ENCODE peak calls at places on chromosomes 13 and 19, in six cellular contexts. I is heart left ventricle, G is adrenal gland, S is Peyer's patch, O is vagina, R is neural progenitor cell. J is an unnamed sample.

GRCh38 chr13:44755872-44756271 is 179.7 kb upstream of the TSC22D1 start:
- DNase-seq in S (no peak), O (no peak), R (no peak), G (no peak), I (no peak), J (no peak)

GRCh38 chr13:27926644-27927434 is 7.0 kb downstream of the PDX1 start:
- DNase-seq in S (no peak), G (no peak), I (no peak), O (no peak), R (peak; percentile 49), J (no peak)

GRCh38 chr19:6076291-6076665 is 34.0 kb downstream of the RFX2 start:
- DNase-seq in I (no peak), S (no peak), G (peak; percentile 3), R (no peak), O (no peak), J (no peak)

GRCh38 chr19:5016268-5016667 is 47.4 kb downstream of the KDM4B start:
- DNase-seq in G (no peak), R (no peak), O (no peak), S (no peak), I (no peak), J (no peak)

GRCh38 chr13:46160474-46161066 is 21.4 kb downstream of the LCP1 start:
- DNase-seq in O (no peak), R (peak; percentile 53), I (no peak), G (no peak), S (no peak), J (peak; percentile 78)

GRCh38 chr19:42420055-42420544 is 7.1 kb downstream of the LIPE start:
- DNase-seq in G (peak; percentile 71), S (peak; percentile 77), R (peak; percentile 66), I (peak; percentile 36), O (no peak), J (peak; percentile 78)

GRCh38 chr13:42266464-42266863 is 5.5 kb upstream of the AKAP11 start:
- DNase-seq in O (no peak), G (no peak), R (no peak), I (no peak), S (no peak), J (no peak)

GRCh38 chr19:49987159-49987698 is 26.3 kb upstream of the SIGLEC11 start:
- DNase-seq in O (no peak), R (peak; percentile 99), G (peak; percentile 94), I (peak; percentile 92), S (peak; percentile 81), J (peak; percentile 81)

GRCh38 chr13:103067751-103068563 is 1.7 kb upstream of the SLC10A2 start:
- DNase-seq in S (peak; percentile 85), O (no peak), R (no peak), I (no peak), G (no peak), J (no peak)

GRCh38 chr19:11373166-11373884 is 1.1 kb upstream of the SWSAP1 start:
- DNase-seq in R (peak; percentile 92), S (no peak), I (no peak), G (peak; percentile 88), O (no peak), J (no peak)

GRCh38 chr19:52270266-52270885 is 989 bp downstream of the ZNF766 start:
- DNase-seq in G (no peak), I (no peak), S (no peak), O (no peak), R (peak; percentile 29), J (peak; percentile 22)

GRCh38 chr13:59829690-59830089 is 334.0 kb downstream of the DIAPH3 start:
- DNase-seq in S (no peak), G (no peak), I (no peak), O (no peak), R (no peak), J (no peak)

GRCh38 chr19:615619-616018 is 17.7 kb downstream of the POLRMT start:
- DNase-seq in S (peak; percentile 66), O (no peak), R (no peak), G (no peak), I (no peak), J (no peak)

GRCh38 chr19:49120325-49120683 is 960 bp downstream of the PPFIA3 start:
- DNase-seq in G (no peak), O (no peak), R (no peak), I (no peak), S (no peak), J (no peak)

GRCh38 chr13:75993823-75994222 is 357.7 kb downstream of the LMO7 start:
- DNase-seq in I (no peak), G (no peak), S (no peak), O (no peak), R (no peak), J (no peak)

GRCh38 chr19:50496189-50497029 is 14.6 kb downstream of the JOSD2 start:
- DNase-seq in R (peak; percentile 81), I (peak; percentile 84), O (no peak), G (no peak), S (peak; percentile 37), J (no peak)

GRCh38 chr19:49422407-49423277 is 599 bp downstream of the PTH2 start:
- DNase-seq in S (no peak), O (no peak), G (no peak), R (peak; percentile 92), I (peak; percentile 57), J (peak; percentile 23)

GRCh38 chr13:78602561-78603239 is 652 bp downstream of the POU4F1 start:
- DNase-seq in R (peak; percentile 55), G (no peak), I (no peak), S (no peak), O (no peak), J (peak; percentile 33)

GRCh38 chr13:41746259-41746658 is 214.7 kb downstream of the VWA8 start:
- DNase-seq in R (no peak), G (no peak), S (no peak), I (no peak), O (no peak), J (no peak)

GRCh38 chr19:17762505-17763229 is 11.4 kb downstream of the FCHO1 start:
- DNase-seq in G (no peak), R (peak; percentile 94), O (no peak), S (no peak), I (no peak), J (no peak)

GRCh38 chr13:109744512-109745051 is 41.8 kb downstream of the IRS2 start:
- DNase-seq in S (no peak), G (peak; percentile 91), I (peak; percentile 74), R (no peak), O (no peak), J (no peak)

GRCh38 chr19:17963936-17964691 is 2.8 kb upstream of the KCNN1 start:
- DNase-seq in O (no peak), R (no peak), I (no peak), G (no peak), S (no peak), J (no peak)

GRCh38 chr19:39145180-39145953 is 19.8 kb downstream of the PAK4 start:
- DNase-seq in G (no peak), R (no peak), S (no peak), I (peak; percentile 54), O (no peak), J (no peak)

GRCh38 chr19:13843104-13843921 is 33.6 kb upstream of the NANOS3 start:
- DNase-seq in O (no peak), G (peak; percentile 75), I (peak; percentile 64), S (peak; percentile 70), R (peak; percentile 52), J (no peak)

GRCh38 chr19:6551607-6552450 is 21.0 kb downstream of the TNFSF9 start:
- DNase-seq in O (no peak), I (no peak), R (peak; percentile 83), G (no peak), S (peak; percentile 51), J (peak; percentile 82)

DNA sequence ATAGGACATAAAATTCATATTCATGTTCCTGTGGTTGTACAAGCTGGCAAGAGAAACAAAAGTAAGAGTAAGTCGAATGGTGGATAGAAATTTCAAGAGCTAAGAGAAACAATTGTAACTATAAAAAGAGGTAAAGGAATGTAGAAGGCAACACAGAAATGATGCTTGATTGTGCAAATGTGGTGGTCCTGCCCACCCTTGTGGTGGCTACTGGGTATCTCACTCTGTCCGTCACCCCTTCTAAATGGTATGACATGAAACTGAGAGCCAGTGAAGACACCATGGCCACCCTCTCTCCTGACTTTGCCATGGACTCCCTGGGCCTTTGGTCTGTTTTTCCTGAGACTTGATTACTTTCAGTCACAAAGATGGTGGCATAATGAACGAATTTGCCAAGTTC is 925.9 kb upstream of the SLITRK6 start:
- DNase-seq in S (no peak), I (no peak), G (no peak), R (peak; percentile 57), O (no peak), J (no peak)
- H3K4me1 ChIP-seq in S (no peaks in the 10 kb centered on the region), I (no peaks in the 10 kb centered on the region), G (no peaks in the 10 kb centered on the region), R (no peaks in the 10 kb centered on the region), O (no peaks in the 10 kb centered on the region), J (no peaks in the 10 kb centered on the region)

GRCh38 chr19:40559394-40559793 is 17.3 kb upstream of the SHKBP1 start:
- DNase-seq in O (no peak), G (no peak), R (no peak), S (no peak), I (no peak), J (no peak)

GRCh38 chr19:40565355-40565754 is 11.3 kb upstream of the SHKBP1 start:
- DNase-seq in S (no peak), I (no peak), O (no peak), G (no peak), R (no peak), J (no peak)

GRCh38 chr19:40560092-40560507 is 16.6 kb upstream of the SHKBP1 start:
- DNase-seq in S (no peak), G (no peak), I (no peak), R (no peak), O (no peak), J (no peak)

GRCh38 chr19:40565910-40566495 is 10.7 kb upstream of the SHKBP1 start:
- DNase-seq in S (no peak), O (no peak), R (no peak), I (no peak), G (no peak), J (no peak)

DNA sequence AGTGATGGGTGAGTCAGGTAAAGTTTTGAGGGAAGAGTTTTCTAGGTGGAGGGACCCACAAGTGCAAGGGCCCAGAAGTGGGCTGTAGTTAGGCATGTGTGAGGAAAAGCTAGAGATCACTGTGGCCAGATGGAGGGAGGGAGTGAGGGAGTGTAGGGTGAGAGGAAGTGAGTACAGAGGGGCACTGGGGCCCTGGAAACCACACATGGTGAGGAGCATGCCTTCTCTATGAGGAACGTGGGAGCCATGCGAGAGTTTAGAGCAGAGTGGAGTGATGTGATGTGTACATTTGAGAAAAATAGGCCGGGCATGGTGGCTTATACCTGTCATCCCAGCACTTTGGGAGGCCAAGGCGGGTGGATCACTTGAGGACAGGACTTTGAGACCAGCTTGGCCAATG is 14.7 kb upstream of the SHKBP1 start:
- DNase-seq in S (no peak), R (no peak), I (no peak), O (no peak), G (no peak), J (no peak)
- H3K4me3 ChIP-seq in S (no peak overlapping the region), R (no peak overlapping the region), I (no peak overlapping the region), O (no peak overlapping the region), G (no peak overlapping the region), J (no peak overlapping the region)

DNA sequence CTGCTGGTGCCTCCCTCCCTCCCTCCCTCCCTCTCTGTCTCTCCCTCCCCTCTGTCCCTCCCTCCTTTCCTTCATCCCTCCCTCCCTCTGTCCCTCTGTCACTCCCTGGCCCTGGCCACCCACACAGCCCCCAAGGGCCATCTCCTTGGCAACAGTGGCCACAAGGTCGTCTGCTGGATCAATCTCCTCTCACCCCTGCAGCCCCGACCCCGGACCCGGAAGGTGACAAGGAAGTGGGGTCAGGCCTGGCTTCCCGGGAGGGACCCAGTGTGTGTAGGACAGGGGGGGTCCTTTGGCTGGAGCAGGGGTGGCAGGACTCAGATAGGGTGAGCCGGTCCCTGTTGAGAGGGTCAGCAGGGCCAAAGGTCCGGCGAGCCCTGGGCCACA is 21.9 kb upstream of the TCF3 start:
- DNase-seq in R (no peak), I (no peak), O (no peak), G (no peak), S (no peak), J (no peak)
- H3K4me1 ChIP-seq in R (no peaks in the 10 kb centered on the region), I (peaks cover 3% of the 10 kb centered on the region), O (peaks cover 19% of the 10 kb centered on the region), G (no peaks in the 10 kb centered on the region), S (peaks cover 18% of the 10 kb centered on the region), J (peaks cover 10% of the 10 kb centered on the region)

GRCh38 chr13:97809576-97809975 is 143.9 kb upstream of the IPO5 start:
- DNase-seq in S (no peak), G (no peak), O (no peak), R (no peak), I (no peak), J (no peak)
- H3K4me3 ChIP-seq in S (no peak overlapping the region), G (no peak overlapping the region), O (no peak overlapping the region), R (no peak overlapping the region), I (no peak overlapping the region), J (no peak overlapping the region)